ENCODE peak calls at places on chromosomes 16 and 17, in four cellular contexts. Q is GM12878, I is GM12891, H is K562. J is an unnamed sample.

GRCh38 chr16:84308120-84308519 is 13.4 kb downstream of the WFDC1 start:
- DNase-seq in H (peak; percentile 57), Q (no peak), I (peak; percentile 35), J (peak; percentile 25)

GRCh38 chr17:34620458-34620857 is 41.1 kb downstream of the TMEM132E start:
- DNase-seq in H (no peak), I (no peak), Q (no peak), J (no peak)

GRCh38 chr16:58198022-58198683 is at the start of gene CSNK2A2:
- DNase-seq in H (peak; percentile 96), Q (no peak), I (peak; percentile 93), J (peak; percentile 53)

GRCh38 chr17:41540921-41541625 is 13.0 kb upstream of the KRT19 start:
- DNase-seq in H (peak; percentile 67), I (no peak), Q (no peak), J (no peak)

GRCh38 chr16:66728117-66728787 is 23.2 kb downstream of the DYNC1LI2 start:
- DNase-seq in Q (no peak), I (no peak), H (peak; percentile 58), J (peak; percentile 80)

GRCh38 chr17:71975998-71976649 is 144.7 kb upstream of the SOX9 start:
- DNase-seq in I (no peak), H (no peak), Q (no peak), J (no peak)

GRCh38 chr16:81786321-81786720 is 7.2 kb downstream of the PLCG2 start:
- DNase-seq in I (no peak), H (no peak), Q (no peak), J (no peak)

GRCh38 chr17:60959696-60960095 is 282.0 kb downstream of the BCAS3 start:
- DNase-seq in Q (no peak), I (no peak), H (no peak), J (no peak)

GRCh38 chr16:54526087-54526486 is 239.5 kb upstream of the IRX3 start:
- DNase-seq in Q (no peak), I (no peak), H (no peak), J (no peak)

GRCh38 chr17:16286947-16287562 is 66.2 kb downstream of the CENPV start:
- DNase-seq in H (no peak), Q (peak; percentile 51), I (no peak), J (no peak)

GRCh38 chr17:80263253-80264047 is 2.8 kb downstream of the RNF213 start:
- DNase-seq in I (peak; percentile 80), H (no peak), Q (peak; percentile 89), J (peak; percentile 22)

GRCh38 chr16:57025941-57026777 is 36.8 kb downstream of the NLRC5 start:
- DNase-seq in H (no peak), I (no peak), Q (no peak), J (no peak)

GRCh38 chr17:48002920-48003685 is 32.2 kb downstream of the CDK5RAP3 start:
- DNase-seq in I (no peak), H (no peak), Q (no peak), J (no peak)

GRCh38 chr16:3170440-3171180 is 17.4 kb upstream of the OR1F1 start:
- DNase-seq in I (no peak), H (no peak), Q (no peak), J (no peak)

GRCh38 chr17:1713160-1713877 is 3.1 kb upstream of the TLCD2 start:
- DNase-seq in I (no peak), H (peak; percentile 38), Q (no peak), J (no peak)

GRCh38 chr16:67277294-67277998 is 1.9 kb upstream of the PLEKHG4 start:
- DNase-seq in H (peak; percentile 36), I (no peak), Q (no peak), J (peak; percentile 64)

GRCh38 chr16:11145821-11146211 is 110.2 kb downstream of the SOCS1 start:
- DNase-seq in Q (no peak), I (no peak), H (no peak), J (no peak)

GRCh38 chr17:61081959-61082358 is 317.7 kb upstream of the TBX2 start:
- DNase-seq in Q (no peak), H (no peak), I (no peak), J (no peak)

DNA sequence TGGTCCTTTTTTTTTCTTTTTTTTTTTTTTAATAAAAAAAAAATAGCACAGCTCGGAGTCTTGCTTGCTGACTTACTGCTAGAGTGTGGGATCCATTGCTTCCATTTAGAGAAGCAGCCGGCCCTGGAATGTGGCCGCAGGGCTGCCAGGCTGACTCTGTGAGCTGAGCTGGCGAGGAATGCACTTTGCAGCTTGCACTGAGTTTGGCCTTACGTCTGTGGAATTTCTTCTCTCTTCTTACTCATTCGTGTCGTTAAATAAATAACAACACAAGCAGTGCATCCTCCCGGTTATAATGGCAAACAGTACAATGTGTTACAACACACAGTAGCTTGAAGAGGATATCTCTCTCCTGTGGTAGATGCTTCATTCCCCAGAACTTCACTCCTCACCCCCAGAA is 69.2 kb downstream of the PRKCB start:
- DNase-seq in H (no peak), Q (no peak), I (no peak), J (no peak)
- TF ChIP-seq SPI1 in H (no peak), Q (no peak), I (no peak), J (no peak)

DNA sequence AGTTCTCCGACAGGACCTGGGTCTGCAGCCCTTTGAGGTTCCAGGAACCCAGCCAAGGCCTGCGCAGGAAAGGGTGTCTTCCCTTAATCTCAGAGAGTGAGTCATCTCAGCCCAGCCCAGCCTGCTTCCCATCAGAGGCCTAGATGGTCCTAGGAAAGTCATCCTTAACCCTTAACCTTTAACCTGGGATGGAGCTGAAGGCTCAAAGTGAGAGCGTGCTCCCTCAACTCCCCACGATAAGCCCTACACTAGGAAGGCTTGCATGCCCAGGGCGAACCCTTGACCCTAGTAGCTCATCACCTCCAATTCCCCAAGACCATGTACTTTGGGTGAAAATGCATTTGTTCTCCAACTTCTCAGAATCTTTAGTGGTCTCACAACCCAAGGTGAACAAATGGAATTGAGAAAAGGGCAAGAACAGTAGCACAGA is 4.8 kb upstream of the ATXN7L3 start:
- DNase-seq in Q (no peak), H (peak; percentile 27), I (no peak), J (no peak)
- TF ChIP-seq SPI1 in Q (no peak), H (no peak), I (no peak), J (no peak)

GRCh38 chr16:87687571-87687910 is 78.2 kb downstream of the KLHDC4 start:
- DNase-seq in H (no peak), Q (no peak), I (no peak), J (no peak)
- TF ChIP-seq SPI1 in H (no peak), Q (no peak), I (no peak), J (no peak)

GRCh38 chr17:36153887-36154576 is 22.4 kb downstream of the TBC1D3B start:
- DNase-seq in H (no peak), I (no peak), Q (no peak), J (no peak)
- TF ChIP-seq SPI1 in H (no peak), I (peak; percentile 81), Q (peak; percentile 60), J (no peak)